ENCODE peak calls at places on chromosomes 5 and 9, in eight cellular contexts. V is uterus; I is neural progenitor cell; C is CD4-positive, CD25-positive, alpha-beta regulatory T cell; Z is IMR-90; L is gastrocnemius medialis; E is GM23248; U is vagina. G is an unnamed sample.

GRCh38 chr5:136420168-136420916 is 55.0 kb upstream of the TRPC7 start:
- DNase-seq in C (no peak), U (no peak), Z (no peak), I (no peak), E (no peak), V (no peak), L (no peak), G (no peak)

GRCh38 chr9:36298566-36298965 is 40.3 kb upstream of the GNE start:
- DNase-seq in E (peak; percentile 26), U (no peak), C (no peak), V (no peak), Z (peak; percentile 25), I (no peak), L (no peak), G (no peak)

GRCh38 chr5:68268363-68269130 is 53.0 kb downstream of the PIK3R1 start:
- DNase-seq in L (no peak), Z (no peak), C (no peak), E (no peak), I (no peak), V (no peak), U (no peak), G (no peak)

GRCh38 chr5:135318037-135318436 is 81.0 kb downstream of the MACROH2A1 start:
- DNase-seq in I (no peak), U (no peak), V (no peak), E (no peak), L (no peak), C (no peak), Z (no peak), G (no peak)

GRCh38 chr9:126327016-126327749 is 554 bp downstream of the MVB12B start:
- DNase-seq in U (no peak), E (peak; percentile 23), I (peak; percentile 34), V (peak; percentile 18), Z (no peak), L (peak; percentile 43), C (no peak), G (peak; percentile 28)

GRCh38 chr9:12464910-12465512 is 228.2 kb upstream of the TYRP1 start:
- DNase-seq in V (no peak), C (peak; percentile 2), E (peak; percentile 40), L (no peak), Z (peak; percentile 10), I (peak; percentile 59), U (no peak), G (no peak)

GRCh38 chr5:38467353-38468040 is 88.9 kb downstream of the LIFR start:
- DNase-seq in Z (peak; percentile 56), L (peak; percentile 47), E (peak; percentile 65), V (peak; percentile 81), C (no peak), I (peak; percentile 17), U (peak; percentile 90), G (no peak)

GRCh38 chr5:180304431-180305375 is 12.8 kb upstream of the MAPK9 start:
- DNase-seq in I (no peak), U (no peak), E (no peak), Z (no peak), C (no peak), V (no peak), L (no peak), G (no peak)

GRCh38 chr5:23506329-23507236 is 826 bp upstream of the PRDM9 start:
- DNase-seq in Z (no peak), E (peak; percentile 35), L (no peak), U (no peak), I (peak; percentile 67), C (no peak), V (no peak), G (no peak)

GRCh38 chr9:129777769-129778130 is 24.9 kb upstream of the PTGES start:
- DNase-seq in U (no peak), C (no peak), Z (no peak), V (no peak), I (no peak), L (no peak), E (no peak), G (no peak)

GRCh38 chr5:90803376-90803775 is 244.8 kb downstream of the ADGRV1 start:
- DNase-seq in E (no peak), C (no peak), U (no peak), Z (no peak), V (no peak), L (no peak), I (no peak), G (no peak)

GRCh38 chr5:157558089-157558595 is 17.4 kb downstream of the ADAM19 start:
- DNase-seq in E (peak; percentile 77), U (no peak), I (no peak), V (no peak), C (no peak), Z (peak; percentile 86), L (no peak), G (no peak)

GRCh38 chr9:25678846-25679360 is 659 bp upstream of the TUSC1 start:
- DNase-seq in L (no peak), I (no peak), V (no peak), U (no peak), C (no peak), E (peak; percentile 1), Z (peak; percentile 16), G (no peak)

GRCh38 chr5:87185838-87186237 is 81.8 kb upstream of the RASA1 start:
- DNase-seq in U (no peak), Z (no peak), E (no peak), V (no peak), C (no peak), L (no peak), I (peak; percentile 5), G (no peak)

GRCh38 chr9:137761032-137761431 is 116.5 kb upstream of the CACNA1B start:
- DNase-seq in U (no peak), I (no peak), V (no peak), Z (no peak), E (no peak), C (peak; percentile 31), L (no peak), G (no peak)

GRCh38 chr9:135582541-135582940 is 21.0 kb downstream of the PAEP start:
- DNase-seq in L (no peak), I (no peak), C (no peak), V (no peak), Z (no peak), U (peak; percentile 37), E (no peak), G (no peak)

GRCh38 chr5:112684737-112685136 is 52.9 kb upstream of the APC start:
- DNase-seq in C (no peak), U (no peak), E (peak; percentile 94), Z (peak; percentile 74), V (peak; percentile 26), L (no peak), I (no peak), G (no peak)
- H3K27ac ChIP-seq in C (no peak overlapping the region), U (no peak overlapping the region), E (peak overlapping the region; percentile 94), Z (no peak overlapping the region), V (peak overlapping the region; percentile 40), L (no peak overlapping the region), I (no peak overlapping the region), G (no peak overlapping the region)

DNA sequence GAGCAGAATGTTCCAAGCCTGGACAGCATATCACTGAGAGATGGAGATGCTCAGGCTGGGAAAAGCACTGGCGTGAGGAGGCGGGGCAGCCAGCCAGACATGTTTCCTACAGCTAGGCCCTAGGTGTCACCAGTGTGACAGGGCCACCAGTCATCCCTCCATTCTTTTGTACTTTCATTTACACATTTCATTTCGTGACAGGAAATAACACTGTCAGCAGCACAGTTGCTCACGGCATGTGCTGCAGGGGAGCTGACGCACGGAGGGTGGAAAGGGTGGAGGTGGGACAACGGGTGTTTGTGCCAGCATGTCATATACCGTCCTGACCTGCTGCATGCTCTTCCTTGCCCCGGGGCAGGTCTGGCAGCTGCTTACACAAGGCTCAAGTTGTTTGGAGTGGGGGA is 14.8 kb upstream of the CEMIP2 start:
- DNase-seq in V (peak; percentile 18), C (peak; percentile 95), I (no peak), E (no peak), Z (peak; percentile 19), L (peak; percentile 18), U (no peak), G (peak; percentile 75)
- H3K4me1 ChIP-seq in V (no peaks in the 10 kb centered on the region), C (peaks cover 41% of the 10 kb centered on the region), I (no peaks in the 10 kb centered on the region), E (no peaks in the 10 kb centered on the region), Z (peaks cover 5% of the 10 kb centered on the region), L (no peaks in the 10 kb centered on the region), U (no peaks in the 10 kb centered on the region), G (peaks cover 38% of the 10 kb centered on the region)

DNA sequence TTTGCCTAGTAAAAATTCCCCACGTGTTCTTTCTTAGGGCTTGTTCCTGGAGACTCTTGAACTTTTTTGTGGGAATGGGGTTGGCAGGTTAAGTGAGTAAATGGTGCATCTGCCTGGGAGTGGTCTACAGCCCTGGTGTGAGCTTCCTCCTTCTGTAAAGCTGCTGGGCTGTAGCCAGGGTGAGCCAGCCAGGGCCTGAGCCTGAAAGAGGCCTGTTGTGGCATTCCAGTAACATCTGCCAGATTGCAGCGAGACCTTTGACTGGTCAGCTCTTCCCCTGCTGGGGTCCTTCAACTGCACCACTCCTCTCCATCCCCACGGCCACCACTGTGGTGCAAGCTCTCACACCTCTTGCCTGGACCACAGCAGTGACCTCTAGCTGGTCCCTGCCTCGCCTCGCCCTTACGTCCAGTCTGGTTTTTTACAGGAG is 47.5 kb downstream of the SLC22A5 start:
- DNase-seq in V (no peak), Z (no peak), C (no peak), L (peak; percentile 55), I (no peak), U (peak; percentile 81), E (no peak), G (no peak)
- H3K27ac ChIP-seq in V (peak overlapping the region; percentile 94), Z (no peak overlapping the region), C (no peak overlapping the region), L (peak overlapping the region; percentile 90), I (no peak overlapping the region), U (no peak overlapping the region), E (no peak overlapping the region), G (peak overlapping the region; percentile 55)

DNA sequence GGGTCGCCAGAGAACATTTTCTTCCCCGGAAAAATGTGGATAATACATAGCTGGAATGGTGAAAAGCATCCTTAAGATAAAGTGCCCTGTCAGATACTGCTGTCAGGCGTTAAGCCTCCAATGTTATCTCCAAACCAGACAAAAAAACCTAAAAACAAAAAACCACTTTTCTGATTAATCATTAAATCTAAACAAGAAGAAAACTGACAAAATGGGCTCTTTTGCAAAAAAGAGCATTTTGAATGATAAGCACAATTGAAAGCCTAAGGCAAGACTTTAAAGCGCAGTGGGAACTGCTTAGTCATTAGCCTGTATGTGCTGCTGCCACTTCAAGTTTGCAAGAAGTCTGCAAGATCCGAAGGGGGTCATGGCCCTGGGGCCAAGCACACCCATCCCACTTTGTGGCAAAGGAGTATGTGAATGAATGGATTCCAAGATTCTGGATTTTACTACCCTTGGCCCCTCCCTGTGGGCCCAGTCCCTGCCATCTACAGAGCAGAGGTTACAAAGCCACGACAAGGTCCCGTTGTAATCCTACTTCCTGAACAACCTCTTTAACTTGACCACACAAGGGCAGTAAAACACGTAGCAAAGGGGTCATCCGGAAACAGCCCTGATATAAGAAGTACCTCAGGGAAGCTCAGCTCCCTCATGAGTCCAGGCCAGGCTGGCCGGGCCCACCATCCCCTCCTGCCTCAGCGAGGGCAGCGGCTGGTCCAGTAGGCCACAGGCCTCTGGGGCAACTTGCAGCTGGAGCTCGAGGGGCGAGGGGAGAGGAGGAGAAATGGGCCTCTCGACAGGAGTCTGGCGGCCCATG is 29.7 kb downstream of the SHB start:
- DNase-seq in U (no peak), E (peak; percentile 39), Z (peak; percentile 48), I (no peak), C (no peak), V (no peak), L (no peak), G (no peak)
- H3K4me1 ChIP-seq in U (peaks cover 81% of the 10 kb centered on the region), E (peaks cover 51% of the 10 kb centered on the region), Z (peaks cover 52% of the 10 kb centered on the region), I (peaks cover 8% of the 10 kb centered on the region), C (no peaks in the 10 kb centered on the region), V (peaks cover 4% of the 10 kb centered on the region), L (peaks cover 19% of the 10 kb centered on the region), G (no peaks in the 10 kb centered on the region)

G was measured in naive thymus-derived CD4-positive, alpha-beta T cell.